ENCODE peak calls at places on chromosomes 13 and 19, in five cellular contexts. L is thoracic aorta, A is vagina, H is IMR-90, S is prostate gland. I is an unnamed sample. For H3K4me1, the result is how much of the 10 kb centered on the place peaks cover.

GRCh38 chr13:32323912-32324311 is 8.6 kb downstream of the BRCA2 start:
- DNase-seq in L (no peak), A (no peak), H (peak), S (no peak), I (no peak)

GRCh38 chr19:17069249-17069648 is 6.0 kb downstream of the HAUS8 start:
- DNase-seq in L (no peak), A (no peak), H (no peak), S (no peak), I (no peak)

GRCh38 chr13:98048263-98048662 is 94.6 kb upstream of the FARP1 start:
- DNase-seq in L (no peak), A (no peak), H (no peak), S (no peak), I (no peak)

GRCh38 chr19:41501854-41502253 is 58.9 kb downstream of the ERICH4 start:
- DNase-seq in L (no peak), A (no peak), H (no peak), S (no peak), I (no peak)

GRCh38 chr13:110403721-110404120 is 96.6 kb downstream of the COL4A2 start:
- DNase-seq in L (no peak), A (no peak), H (peak), S (no peak), I (no peak)

GRCh38 chr13:98950705-98951104 is 27.2 kb downstream of the DOCK9 start:
- DNase-seq in L (no peak), A (no peak), H (no peak), S (no peak), I (no peak)

GRCh38 chr13:27665333-27665732 is 43.6 kb downstream of the POLR1D start:
- DNase-seq in L (no peak), A (no peak), H (peak), S (no peak), I (no peak)

GRCh38 chr19:3047307-3048189 is 14.7 kb downstream of the TLE5 start:
- DNase-seq in L (peak), A (no peak), H (peak), S (peak), I (peak)

GRCh38 chr19:9966448-9966847 is 30.1 kb upstream of the OLFM2 start:
- DNase-seq in L (no peak), A (no peak), H (no peak), S (no peak), I (no peak)

GRCh38 chr13:42494157-42494556 is 79.8 kb upstream of the TNFSF11 start:
- DNase-seq in L (no peak), A (no peak), H (no peak), S (no peak), I (no peak)

GRCh38 chr13:98797456-98797855 is 45.0 kb upstream of the SLC15A1 start:
- DNase-seq in L (no peak), A (no peak), H (no peak), S (no peak), I (no peak)

DNA sequence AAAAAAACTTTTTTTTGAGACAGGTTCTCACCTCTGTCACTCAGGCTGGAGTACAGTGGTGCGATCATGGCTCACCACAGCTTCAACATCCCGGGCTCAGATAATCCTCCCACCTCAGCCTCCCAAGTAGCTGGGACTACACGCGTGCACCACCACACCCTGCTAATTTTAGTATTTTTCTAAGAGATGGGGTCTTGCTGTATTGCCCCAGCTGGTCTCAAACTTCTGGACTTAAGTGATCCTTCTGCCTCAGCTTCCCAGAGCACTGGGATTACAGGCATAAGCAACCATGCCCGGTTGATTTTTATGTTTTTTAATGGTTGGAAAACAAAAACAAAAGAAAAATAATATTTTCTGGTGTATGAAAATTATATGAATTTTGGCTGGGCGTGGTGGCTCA is 9.2 kb upstream of the ACP7 start:
- DNase-seq in L (no peak), A (no peak), H (no peak), S (no peak), I (no peak)
- H3K4me1 ChIP-seq in L (under half), A (under half), H (under half), S (under half), I (under half)

DNA sequence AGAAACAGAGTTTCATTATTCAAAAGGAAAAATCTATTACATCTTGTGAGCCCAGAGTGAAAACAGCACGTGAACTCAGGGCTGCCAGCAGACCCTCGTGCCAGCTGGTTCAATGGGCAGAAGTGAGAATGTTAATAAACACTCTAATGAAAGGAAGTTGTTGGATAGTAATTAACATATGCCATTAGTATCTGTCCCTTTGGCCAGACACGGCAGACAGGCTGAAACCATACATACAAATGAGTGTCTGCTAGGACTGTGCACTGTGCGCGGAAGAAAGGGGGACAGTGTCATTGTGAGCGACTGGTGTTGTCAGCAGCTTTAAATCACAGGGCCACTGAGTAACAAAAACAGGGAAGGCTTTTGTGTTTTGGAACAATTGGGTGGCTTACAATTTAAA is 121.9 kb upstream of the TSC22D1 start:
- DNase-seq in L (no peak), A (no peak), H (no peak), S (no peak), I (no peak)
- H3K4me3 ChIP-seq in L (no peak), A (no peak), H (no peak), S (no peak), I (no peak)

GRCh38 chr13:48969685-48970084 is 6.0 kb upstream of the FNDC3A start:
- DNase-seq in L (no peak), A (no peak), H (no peak), S (no peak), I (no peak)
- H3K4me1 ChIP-seq in L (under half), A (under half), H (under half), S (under half), I (under half)

DNA sequence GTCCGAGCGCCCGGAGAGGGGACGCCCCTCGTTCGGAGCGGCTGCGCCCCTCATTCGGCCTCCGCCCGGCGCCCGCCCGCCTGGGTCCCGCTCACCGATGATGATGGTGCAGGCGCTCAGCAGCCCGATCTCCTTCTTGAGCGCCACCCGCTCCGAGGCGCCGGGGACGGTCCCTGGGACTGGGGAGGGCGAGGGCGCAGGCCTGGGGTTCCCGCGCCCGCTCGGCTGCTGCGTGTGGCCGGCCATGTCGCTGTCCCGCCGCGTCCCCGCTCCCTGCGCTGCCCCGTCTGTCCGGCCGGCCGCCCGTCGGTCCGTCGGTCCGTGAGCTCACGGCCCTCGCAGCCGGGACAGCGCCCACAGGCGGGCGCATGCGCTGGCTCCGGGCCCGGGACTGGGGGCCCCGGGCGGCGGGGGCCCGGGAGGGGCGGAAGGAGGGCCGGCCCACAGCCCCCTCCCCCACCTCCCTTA is at the start of gene SLC7A10:
- DNase-seq in L (no peak), A (no peak), H (no peak), S (no peak), I (no peak)
- H3K4me3 ChIP-seq in L (peak), A (peak), H (peak), S (peak), I (no peak)

GRCh38 chr13:99975626-99976025 is 4.1 kb upstream of the ZIC5 start:
- DNase-seq in L (no peak), A (no peak), H (no peak), S (no peak), I (no peak)

GRCh38 chr13:99974939-99975561 is 3.5 kb upstream of the ZIC5 start:
- DNase-seq in L (no peak), A (no peak), H (no peak), S (no peak), I (no peak)

GRCh38 chr13:99973786-99974185 is 2.2 kb upstream of the ZIC5 start:
- DNase-seq in L (no peak), A (no peak), H (no peak), S (no peak), I (no peak)

GRCh38 chr13:99973163-99973785 is 1.7 kb upstream of the ZIC5 start:
- DNase-seq in L (no peak), A (no peak), H (no peak), S (no peak), I (no peak)

GRCh38 chr13:99974296-99974938 is 2.9 kb upstream of the ZIC5 start:
- DNase-seq in L (no peak), A (no peak), H (no peak), S (no peak), I (no peak)
- H3K4me1 ChIP-seq in L (under half), A (under half), H (under half), S (under half), I (under half)

DNA sequence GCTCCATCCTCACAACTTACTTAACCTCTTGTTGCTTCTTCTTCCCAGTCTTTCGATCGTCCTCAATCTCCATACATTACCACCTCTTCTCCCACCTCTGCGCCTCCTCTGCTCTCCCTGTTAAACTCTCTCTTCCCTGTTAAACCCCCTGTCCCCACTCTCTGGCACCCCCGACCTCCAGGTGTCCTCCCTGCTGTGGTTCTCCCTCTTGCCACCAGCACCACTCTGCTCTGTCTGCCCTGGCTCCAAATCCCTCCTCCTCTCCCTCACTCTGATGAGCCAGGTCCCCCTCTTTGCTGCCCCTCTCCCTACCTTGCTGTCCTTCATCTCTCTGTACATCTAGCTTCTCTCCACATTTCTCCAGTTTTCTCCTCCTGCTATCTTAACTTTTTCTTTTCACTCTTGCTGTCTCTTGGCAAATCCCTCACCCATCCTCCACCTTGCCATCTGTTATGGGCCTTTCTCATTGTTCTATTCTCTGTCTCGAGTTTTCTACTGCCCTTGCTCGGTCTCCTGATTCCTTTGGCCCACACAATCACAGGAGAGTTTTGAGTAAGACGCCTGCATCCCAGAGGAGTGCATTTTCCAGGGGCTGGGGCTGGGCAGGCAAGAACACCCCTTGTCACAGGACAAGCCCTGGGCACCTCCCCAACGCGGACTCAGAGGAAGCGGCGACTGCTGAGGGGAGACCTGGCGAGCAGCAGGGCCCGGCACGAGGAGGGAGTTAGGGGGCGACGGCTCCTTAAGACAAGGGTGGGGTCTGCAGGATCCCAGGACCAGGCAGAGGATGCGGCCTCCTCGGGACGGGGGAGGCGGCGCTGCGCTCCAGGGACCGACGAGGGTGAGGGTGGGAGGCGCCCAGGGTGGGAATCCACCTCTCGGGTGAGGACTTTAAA is 21.4 kb upstream of the ERVV-1 start:
- DNase-seq in L (no peak), A (no peak), H (no peak), S (peak), I (peak)
- H3K4me3 ChIP-seq in L (peak), A (peak), H (peak), S (peak), I (peak)

GRCh38 chr19:48561412-48561811 is 9.4 kb downstream of the SULT2B1 start:
- DNase-seq in L (no peak), A (no peak), H (no peak), S (no peak), I (no peak)
- H3K4me1 ChIP-seq in L (under half), A (under half), H (under half), S (under half), I (under half)

DNA sequence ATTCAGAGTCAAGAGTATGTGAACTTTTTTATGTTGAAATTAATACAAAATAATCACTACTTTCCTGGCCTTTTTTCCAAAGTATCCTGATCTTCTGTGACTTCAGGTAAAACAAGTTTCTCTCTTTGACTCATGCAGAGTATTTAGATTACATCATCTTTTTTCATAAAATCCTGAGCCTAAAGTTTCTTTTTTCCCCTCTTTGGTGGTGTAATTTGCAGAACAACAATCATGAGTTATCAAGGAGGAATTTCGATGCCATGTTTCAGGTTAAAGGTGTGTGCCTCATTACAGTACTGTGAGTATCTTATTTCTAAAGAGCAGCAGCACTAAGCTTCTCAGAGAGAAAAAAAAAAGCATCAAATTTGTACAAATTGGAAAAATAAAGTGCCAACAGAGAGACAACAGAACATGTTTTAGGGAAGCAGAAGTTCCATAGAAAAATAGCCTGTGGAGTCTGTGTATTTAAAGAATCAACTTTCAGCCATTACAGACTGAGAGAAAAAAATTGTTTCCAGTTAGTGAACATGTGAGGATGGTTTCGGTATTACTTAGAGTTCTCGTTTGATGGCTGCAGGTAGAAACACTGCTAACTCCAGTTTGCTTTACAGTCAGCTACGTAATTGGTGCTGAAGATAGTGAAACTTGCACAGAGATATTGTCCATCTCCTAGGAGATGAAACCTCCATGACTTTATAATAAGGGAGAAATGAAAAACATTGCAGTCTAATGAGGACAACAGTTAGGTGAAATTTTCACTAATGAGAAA is 78.1 kb upstream of the PCDH9 start:
- DNase-seq in L (no peak), A (no peak), H (no peak), S (no peak), I (no peak)
- H3K4me3 ChIP-seq in L (no peak), A (no peak), H (no peak), S (no peak), I (no peak)

GRCh38 chr13:26024558-26024957 is 27.3 kb downstream of the SHISA2 start:
- DNase-seq in L (no peak), A (no peak), H (no peak), S (no peak), I (no peak)

GRCh38 chr13:26021956-26022355 is 29.9 kb downstream of the SHISA2 start:
- DNase-seq in L (no peak), A (no peak), H (no peak), S (no peak), I (no peak)

GRCh38 chr13:26020536-26021290 is 31.1 kb downstream of the SHISA2 start:
- DNase-seq in L (no peak), A (no peak), H (no peak), S (no peak), I (no peak)

GRCh38 chr13:26021516-26021915 is 30.3 kb downstream of the SHISA2 start:
- DNase-seq in L (no peak), A (no peak), H (no peak), S (no peak), I (no peak)

DNA sequence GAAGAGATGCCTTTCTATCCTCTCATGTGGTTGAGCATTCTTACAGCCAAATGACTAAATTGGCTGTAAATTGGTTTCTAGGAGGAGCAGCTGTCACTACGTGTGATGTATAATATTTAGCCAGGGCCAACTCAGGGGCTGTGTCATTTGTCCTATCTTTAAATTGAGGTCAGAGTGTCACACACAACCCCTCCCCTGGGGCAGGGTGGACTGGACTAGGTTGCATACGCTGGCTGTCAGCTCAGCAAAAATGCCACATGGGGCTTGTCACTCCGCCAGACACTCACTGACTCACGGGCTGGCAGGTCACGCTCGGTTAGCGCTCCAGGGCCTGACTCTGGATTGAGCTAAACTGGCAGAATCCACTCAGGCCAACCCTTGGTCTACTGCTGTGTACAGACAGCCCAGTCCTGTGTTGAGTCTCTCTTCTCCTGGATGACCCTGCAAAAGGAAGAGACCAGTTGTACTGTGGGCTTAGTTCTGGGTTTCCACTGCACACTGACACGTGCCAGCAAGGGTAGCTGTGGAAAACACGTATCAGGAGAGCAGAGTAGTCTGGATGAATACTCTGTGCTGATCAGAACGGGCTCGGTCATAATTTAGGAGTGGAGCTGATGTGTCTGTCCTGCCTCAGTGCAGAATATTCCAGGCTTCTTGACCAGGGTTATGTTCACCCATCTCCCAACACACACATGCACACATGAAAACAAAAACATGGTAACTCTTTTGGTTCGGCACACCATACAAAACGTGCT is 29.1 kb downstream of the SHISA2 start:
- DNase-seq in L (peak), A (no peak), H (peak), S (peak), I (peak)
- H3K4me1 ChIP-seq in L (under half), A (under half), H (under half), S (under half), I (under half)

DNA sequence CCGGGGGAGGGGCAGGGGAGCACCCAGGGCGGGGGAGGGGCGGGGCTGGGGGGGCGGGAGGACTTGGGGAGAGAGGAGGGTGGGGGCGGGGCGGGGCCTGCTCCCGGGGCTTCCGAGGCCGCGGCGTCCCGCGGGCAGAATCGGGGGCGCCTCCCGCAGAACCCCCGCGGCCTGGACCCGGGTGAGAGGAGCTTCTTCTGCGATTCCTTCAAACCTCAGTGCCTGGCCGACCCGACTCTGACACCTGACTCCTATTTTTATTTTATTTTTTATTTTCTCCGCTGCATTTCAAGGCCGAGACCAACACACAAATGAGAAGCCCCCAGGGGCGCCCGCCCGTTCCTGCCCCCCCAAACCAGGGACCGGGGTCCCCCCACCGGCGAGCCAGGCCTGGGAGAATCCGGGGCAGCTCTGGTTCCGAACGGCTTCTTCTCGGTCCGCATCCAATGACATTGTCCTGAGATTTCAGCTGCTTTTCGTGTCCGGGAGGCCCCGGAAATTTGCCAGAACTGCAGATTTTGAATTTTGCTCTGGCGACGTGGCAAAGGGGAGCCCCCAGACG is 522 bp upstream of the GRTP1 start:
- DNase-seq in L (no peak), A (no peak), H (no peak), S (no peak), I (no peak)
- H3K4me3 ChIP-seq in L (peak), A (peak), H (no peak), S (peak), I (peak)